ENCODE peak calls at places on chromosomes 1 and 21, in four cellular contexts. C is thyroid gland; H is CD4-positive, alpha-beta memory T cell; A is Panc1. S is an unnamed sample. For H3K4me1, the result is how much of the 10 kb centered on the place peaks cover.

GRCh38 chr1:108708726-108709660 is 3.7 kb upstream of the FNDC7 start:
- DNase-seq in A (no peak), H (peak), C (no peak), S (peak)

GRCh38 chr1:113192980-113193379 is 120.0 kb downstream of the LRIG2 start:
- DNase-seq in C (no peak), H (no peak), A (no peak), S (no peak)

GRCh38 chr1:54585181-54586066 is 37.4 kb downstream of the ACOT11 start:
- DNase-seq in A (no peak), H (no peak), C (no peak), S (no peak)

GRCh38 chr21:44925027-44925755 is 4.5 kb upstream of the ITGB2 start:
- DNase-seq in C (no peak), A (no peak), H (no peak), S (peak)

GRCh38 chr1:153612755-153613331 is at the start of gene S100A16:
- DNase-seq in A (no peak), H (no peak), C (peak), S (peak)

GRCh38 chr1:231750818-231751623 is 124.4 kb downstream of the DISC1 start:
- DNase-seq in H (no peak), C (no peak), A (no peak), S (no peak)

GRCh38 chr1:17874665-17875064 is 119.5 kb downstream of the ACTL8 start:
- DNase-seq in C (no peak), A (no peak), H (no peak), S (peak)

GRCh38 chr1:209363112-209363511 is 220.4 kb upstream of the CAMK1G start:
- DNase-seq in A (no peak), H (no peak), C (no peak), S (peak)

GRCh38 chr21:24353492-24353891 is 1253.8 kb downstream of the MRPL39 start:
- DNase-seq in H (no peak), A (no peak), C (no peak), S (no peak)

GRCh38 chr21:43204638-43205037 is 35.8 kb downstream of the CRYAA start:
- DNase-seq in A (no peak), C (no peak), H (no peak), S (no peak)

GRCh38 chr1:87333692-87334347 is 5.1 kb downstream of the LMO4 start:
- DNase-seq in H (peak), C (no peak), A (no peak), S (no peak)

GRCh38 chr1:37919277-37919676 is 27.6 kb downstream of the INPP5B start:
- DNase-seq in H (no peak), A (no peak), C (no peak), S (peak)

DNA sequence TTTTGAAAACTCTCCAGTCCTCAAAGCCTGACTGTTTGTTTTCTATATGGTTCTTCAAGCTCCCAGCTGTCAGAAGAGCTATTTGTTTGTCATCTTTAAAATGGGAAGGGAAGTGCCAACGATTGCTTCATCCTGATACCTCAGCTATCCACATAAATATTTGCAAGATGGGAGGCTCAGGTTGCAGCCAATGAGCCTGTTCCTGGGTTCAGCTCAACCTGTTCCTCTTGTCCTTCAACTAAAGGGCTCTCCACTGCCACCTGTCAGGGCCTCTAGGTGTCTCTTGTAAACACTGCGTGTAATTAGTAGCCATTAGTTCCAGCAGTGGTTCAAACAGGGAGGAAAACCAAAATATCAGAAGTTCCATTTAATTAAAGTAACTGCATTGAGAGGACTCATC is 445.1 kb downstream of the AJAP1 start:
- DNase-seq in A (no peak), C (no peak), H (no peak), S (no peak)
- H3K4me1 ChIP-seq in A (under half), C (under half), H (under half), S (under half)

DNA sequence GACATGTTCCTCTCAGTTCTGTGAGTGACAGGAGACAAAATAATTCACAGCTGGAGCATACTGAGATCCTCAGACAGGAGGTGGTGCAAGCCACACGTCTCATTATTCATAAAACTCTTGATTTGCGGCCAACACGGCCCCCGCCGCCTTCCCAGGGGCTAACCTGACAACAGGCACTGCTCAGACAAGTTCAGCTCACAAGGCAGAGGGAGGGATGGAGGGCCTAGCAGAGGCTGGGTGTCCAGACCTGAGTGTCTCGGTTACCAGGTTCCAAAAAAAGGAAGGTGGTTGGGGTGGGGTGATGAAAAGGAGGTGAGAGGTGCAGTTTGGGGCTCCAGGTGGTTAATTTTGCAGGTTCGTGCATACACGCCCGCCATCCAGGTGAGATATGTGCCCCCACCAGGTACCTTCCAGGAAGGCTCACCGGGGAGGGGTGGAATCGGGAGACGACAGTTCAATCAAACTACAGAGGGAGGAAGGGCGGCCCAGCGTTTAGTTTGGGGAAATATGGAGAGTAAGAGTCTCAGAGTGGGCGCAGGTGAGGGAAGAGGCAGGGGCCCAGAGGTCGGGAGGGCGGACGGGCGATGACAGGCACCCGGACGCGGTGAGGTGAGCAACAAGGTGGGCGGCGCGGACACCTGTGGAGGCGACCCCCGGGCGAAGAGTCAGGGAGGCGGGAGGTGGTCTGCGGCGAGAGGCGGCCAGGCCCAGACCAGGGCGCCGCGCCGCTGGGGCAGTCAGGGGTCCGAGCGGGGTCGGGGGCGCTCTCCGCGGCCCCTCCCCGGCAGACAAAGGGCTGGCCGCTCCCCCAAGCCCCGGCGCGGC is 635 bp downstream of the CTNNBIP1 start:
- DNase-seq in C (peak), A (no peak), H (peak), S (peak)
- H3K4me1 ChIP-seq in C (under half), A (under half), H (under half), S (under half)

DNA sequence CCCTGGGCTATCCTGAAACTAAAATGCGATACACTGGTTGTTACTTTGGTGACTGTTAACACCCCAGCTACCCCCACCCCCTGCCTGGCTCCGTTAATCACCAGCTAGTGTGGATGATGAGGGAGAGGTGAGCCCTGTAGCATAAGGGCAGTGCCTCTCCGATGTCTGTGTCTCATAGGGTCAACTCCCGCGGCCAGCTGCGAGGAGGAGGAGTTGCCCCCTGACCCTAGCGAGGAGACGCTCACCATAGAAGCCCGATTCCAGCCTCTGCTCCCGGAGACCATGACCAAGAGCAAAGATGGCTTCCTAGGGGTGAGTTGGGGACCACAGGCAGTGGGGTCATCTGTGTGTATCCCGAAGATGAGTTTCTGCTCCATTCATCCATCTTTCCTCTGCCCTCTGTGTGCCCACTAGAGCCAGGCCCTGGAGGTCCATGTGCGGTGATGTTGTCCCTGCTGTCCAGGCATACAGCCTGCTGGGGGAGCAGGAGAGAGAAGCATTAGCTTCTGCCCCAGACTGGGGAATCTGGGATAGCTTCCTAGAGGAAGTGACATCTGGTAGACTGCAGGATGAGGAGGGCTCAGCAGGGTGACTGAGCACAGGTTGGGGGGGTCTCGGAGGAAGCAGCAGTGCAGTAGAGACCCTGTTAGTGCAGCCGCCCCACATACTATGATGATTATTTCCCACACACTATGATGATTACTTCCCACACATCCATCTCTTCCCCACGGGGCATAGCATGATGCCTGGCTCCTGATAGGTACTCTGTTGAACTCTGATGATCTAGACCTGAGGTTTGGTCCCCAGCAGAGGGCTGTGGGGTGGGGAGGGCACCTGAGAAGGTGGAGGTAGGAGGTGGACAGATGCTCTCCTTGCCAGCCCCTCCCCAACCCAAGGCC is 5.2 kb downstream of the SELENON start:
- DNase-seq in H (no peak), C (no peak), A (no peak), S (no peak)
- H3K4me1 ChIP-seq in H (under half), C (under half), A (under half), S (under half)

GRCh38 chr1:43545686-43546387 is 15.2 kb downstream of the PTPRF start:
- DNase-seq in C (peak), H (no peak), A (no peak), S (no peak)
- H3K4me1 ChIP-seq in C (under half), H (under half), A (under half), S (under half)

GRCh38 chr1:90724926-90725325 is 7.8 kb upstream of the BARHL2 start:
- DNase-seq in H (no peak), A (no peak), C (no peak), S (no peak)

GRCh38 chr1:90721210-90722194 is 4.4 kb upstream of the BARHL2 start:
- DNase-seq in A (peak), H (no peak), C (peak), S (peak)

GRCh38 chr1:90723561-90724108 is 6.5 kb upstream of the BARHL2 start:
- DNase-seq in A (no peak), C (no peak), H (no peak), S (no peak)

GRCh38 chr1:90724361-90724760 is 7.3 kb upstream of the BARHL2 start:
- DNase-seq in C (no peak), H (no peak), A (no peak), S (no peak)

DNA sequence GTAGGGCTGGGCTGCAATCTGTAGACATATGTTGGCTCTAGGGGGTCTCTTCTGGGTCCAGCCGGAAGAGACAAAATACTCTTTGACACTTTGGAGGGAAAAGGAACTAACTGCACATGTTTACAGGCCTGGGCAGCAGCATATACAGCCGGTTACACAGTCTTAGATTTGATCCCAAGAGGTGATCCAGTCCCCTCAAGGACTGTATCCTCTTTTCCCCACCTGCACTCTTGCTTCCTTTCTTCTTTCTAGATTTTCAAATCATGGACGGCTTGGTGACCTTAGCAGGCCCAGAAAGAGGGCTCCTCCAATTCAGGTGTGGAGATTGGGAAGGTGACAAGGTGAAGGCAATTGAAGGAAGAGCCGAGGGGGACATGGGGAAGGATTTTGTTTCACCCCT is 5.8 kb upstream of the BARHL2 start:
- DNase-seq in H (no peak), C (no peak), A (no peak), S (no peak)
- H3K4me1 ChIP-seq in H (under half), C (under half), A (under half), S (under half)

DNA sequence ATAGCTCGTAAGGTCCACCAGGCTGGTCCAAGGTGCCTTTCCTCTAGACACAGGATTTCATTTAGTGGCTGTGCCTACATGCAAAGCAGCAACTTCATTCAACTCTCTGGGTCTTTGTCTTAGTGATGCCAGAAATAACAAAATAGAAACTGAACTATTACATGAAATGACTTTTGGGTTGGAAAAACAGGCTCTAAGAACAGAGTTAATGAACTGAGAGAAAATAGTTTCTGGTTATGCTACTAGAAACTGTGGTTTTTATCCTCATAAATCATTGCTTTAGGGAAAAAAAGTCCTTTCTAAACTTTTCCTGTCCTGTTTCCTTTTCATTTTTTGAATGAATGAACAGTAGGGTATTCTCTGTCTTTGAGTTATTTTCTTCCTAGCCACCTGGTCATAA is 424.0 kb downstream of the KIF26B start:
- DNase-seq in H (no peak), A (no peak), C (no peak), S (no peak)
- H3K4me1 ChIP-seq in H (under half), A (under half), C (under half), S (under half)

GRCh38 chr1:85325920-85326319 is 49.5 kb upstream of the BCL10 start:
- DNase-seq in H (no peak), A (no peak), C (no peak), S (no peak)
- H3K4me1 ChIP-seq in H (under half), A (half or more), C (under half), S (half or more)

S was measured in mammary epithelial cell.